ENCODE peak calls at places on chromosomes 1 and 21, in six cellular contexts. One of them, this sample, is unnamed.

GRCh38 chr1:162279099-162279498 is 97.6 kb downstream of the SPATA46 start:
- DNase-seq in sigmoid colon: no peak
- DNase-seq in stomach: no peak
- DNase-seq in ascending aorta: no peak
- DNase-seq in pancreas: no peak
- DNase-seq in left ventricle myocardium inferior: peak; percentile 57
- DNase-seq in this sample: no peak

GRCh38 chr1:227791425-227792090 is 23.9 kb upstream of the PRSS38 start:
- DNase-seq in sigmoid colon: no peak
- DNase-seq in stomach: no peak
- DNase-seq in ascending aorta: no peak
- DNase-seq in pancreas: no peak
- DNase-seq in left ventricle myocardium inferior: no peak
- DNase-seq in this sample: no peak

GRCh38 chr21:38798481-38798882 is 7.2 kb upstream of the ETS2 start:
- DNase-seq in sigmoid colon: no peak
- DNase-seq in stomach: peak; percentile 69
- DNase-seq in ascending aorta: peak; percentile 62
- DNase-seq in pancreas: no peak
- DNase-seq in left ventricle myocardium inferior: no peak
- DNase-seq in this sample: no peak

GRCh38 chr1:212213754-212214153 is 71.5 kb upstream of the PPP2R5A start:
- DNase-seq in sigmoid colon: no peak
- DNase-seq in stomach: no peak
- DNase-seq in ascending aorta: no peak
- DNase-seq in pancreas: no peak
- DNase-seq in left ventricle myocardium inferior: no peak
- DNase-seq in this sample: no peak

GRCh38 chr1:74610961-74611360 is 62.6 kb downstream of the ERICH3 start:
- DNase-seq in sigmoid colon: no peak
- DNase-seq in stomach: no peak
- DNase-seq in ascending aorta: no peak
- DNase-seq in pancreas: no peak
- DNase-seq in left ventricle myocardium inferior: no peak
- DNase-seq in this sample: no peak

GRCh38 chr1:27298632-27299384 is 23.2 kb upstream of the TMEM222 start:
- DNase-seq in sigmoid colon: no peak
- DNase-seq in stomach: no peak
- DNase-seq in ascending aorta: peak; percentile 55
- DNase-seq in pancreas: no peak
- DNase-seq in left ventricle myocardium inferior: no peak
- DNase-seq in this sample: no peak

GRCh38 chr1:71766748-71767147 is 515.6 kb downstream of the NEGR1 start:
- DNase-seq in sigmoid colon: no peak
- DNase-seq in stomach: no peak
- DNase-seq in ascending aorta: no peak
- DNase-seq in pancreas: no peak
- DNase-seq in left ventricle myocardium inferior: no peak
- DNase-seq in this sample: no peak

GRCh38 chr1:84582802-84583587 is 8.8 kb upstream of the CTBS start:
- DNase-seq in sigmoid colon: no peak
- DNase-seq in stomach: no peak
- DNase-seq in ascending aorta: no peak
- DNase-seq in pancreas: no peak
- DNase-seq in left ventricle myocardium inferior: no peak
- DNase-seq in this sample: no peak

GRCh38 chr1:90550616-90551406 is 166.3 kb downstream of the BARHL2 start:
- DNase-seq in sigmoid colon: no peak
- DNase-seq in stomach: no peak
- DNase-seq in ascending aorta: no peak
- DNase-seq in pancreas: no peak
- DNase-seq in left ventricle myocardium inferior: no peak
- DNase-seq in this sample: no peak

GRCh38 chr1:32100359-32100758 is 7.5 kb upstream of the KPNA6 start:
- DNase-seq in sigmoid colon: no peak
- DNase-seq in stomach: no peak
- DNase-seq in ascending aorta: no peak
- DNase-seq in pancreas: no peak
- DNase-seq in left ventricle myocardium inferior: peak; percentile 41
- DNase-seq in this sample: no peak

GRCh38 chr21:27694667-27695066 is 727.8 kb upstream of the ADAMTS5 start:
- DNase-seq in sigmoid colon: no peak
- DNase-seq in stomach: no peak
- DNase-seq in ascending aorta: no peak
- DNase-seq in pancreas: no peak
- DNase-seq in left ventricle myocardium inferior: no peak
- DNase-seq in this sample: no peak

GRCh38 chr21:42530167-42530518 is 16.5 kb downstream of the SLC37A1 start:
- DNase-seq in sigmoid colon: peak; percentile 18
- DNase-seq in stomach: no peak
- DNase-seq in ascending aorta: peak; percentile 7
- DNase-seq in pancreas: no peak
- DNase-seq in left ventricle myocardium inferior: no peak
- DNase-seq in this sample: no peak

GRCh38 chr1:19028110-19028509 is 71.6 kb upstream of the IFFO2 start:
- DNase-seq in sigmoid colon: no peak
- DNase-seq in stomach: no peak
- DNase-seq in ascending aorta: peak; percentile 18
- DNase-seq in pancreas: no peak
- DNase-seq in left ventricle myocardium inferior: no peak
- DNase-seq in this sample: no peak

GRCh38 chr1:184485731-184486723 is 99.2 kb downstream of the C1orf21 start:
- DNase-seq in sigmoid colon: no peak
- DNase-seq in stomach: no peak
- DNase-seq in ascending aorta: no peak
- DNase-seq in pancreas: no peak
- DNase-seq in left ventricle myocardium inferior: no peak
- DNase-seq in this sample: no peak

GRCh38 chr1:222310830-222311229 is 237.1 kb downstream of the HHIPL2 start:
- DNase-seq in sigmoid colon: no peak
- DNase-seq in stomach: no peak
- DNase-seq in ascending aorta: no peak
- DNase-seq in pancreas: no peak
- DNase-seq in left ventricle myocardium inferior: peak; percentile 34
- DNase-seq in this sample: no peak

GRCh38 chr1:150973258-150973825 is 1.3 kb downstream of the CERS2 start:
- DNase-seq in sigmoid colon: no peak
- DNase-seq in stomach: peak; percentile 29
- DNase-seq in ascending aorta: no peak
- DNase-seq in pancreas: peak; percentile 31
- DNase-seq in left ventricle myocardium inferior: peak; percentile 23
- DNase-seq in this sample: peak; percentile 38

GRCh38 chr1:205774277-205775014 is 836 bp downstream of the RAB29 start:
- DNase-seq in sigmoid colon: no peak
- DNase-seq in stomach: no peak
- DNase-seq in ascending aorta: no peak
- DNase-seq in pancreas: no peak
- DNase-seq in left ventricle myocardium inferior: no peak
- DNase-seq in this sample: no peak

GRCh38 chr1:191255354-191256057 is 777.8 kb upstream of the BRINP3 start:
- DNase-seq in sigmoid colon: no peak
- DNase-seq in stomach: no peak
- DNase-seq in ascending aorta: no peak
- DNase-seq in pancreas: no peak
- DNase-seq in left ventricle myocardium inferior: no peak
- DNase-seq in this sample: no peak

GRCh38 chr1:230167419-230167852 is 100.4 kb downstream of the GALNT2 start:
- DNase-seq in sigmoid colon: peak; percentile 60
- DNase-seq in stomach: no peak
- DNase-seq in ascending aorta: peak; percentile 56
- DNase-seq in pancreas: no peak
- DNase-seq in left ventricle myocardium inferior: no peak
- DNase-seq in this sample: no peak

DNA sequence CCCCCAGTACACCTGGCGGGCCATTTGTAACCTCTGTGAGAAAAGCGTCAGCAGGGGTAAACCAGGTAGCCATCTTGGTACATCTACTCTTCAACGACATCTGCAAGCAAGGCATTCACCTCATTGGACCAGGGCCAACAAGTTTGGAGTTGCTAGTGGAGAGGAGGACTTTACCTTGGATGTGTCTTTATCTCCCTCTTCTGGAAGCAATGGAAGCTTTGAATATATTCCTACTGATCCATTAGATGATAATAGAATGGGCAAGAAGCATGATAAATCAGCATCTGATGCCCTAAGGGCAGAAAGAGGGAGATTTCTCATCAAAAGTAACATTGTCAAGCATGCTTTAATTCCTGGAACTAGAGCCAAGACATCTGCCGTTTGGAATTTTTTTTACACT is 2.5 kb downstream of the ZBED6 start:
- DNase-seq in sigmoid colon: peak; percentile 69
- DNase-seq in stomach: no peak
- DNase-seq in ascending aorta: no peak
- DNase-seq in pancreas: peak; percentile 13
- DNase-seq in left ventricle myocardium inferior: no peak
- DNase-seq in this sample: no peak
- TF ChIP-seq CTCF in sigmoid colon: no peak
- TF ChIP-seq CTCF in stomach: no peak
- TF ChIP-seq CTCF in ascending aorta: no peak
- TF ChIP-seq CTCF in pancreas: no peak
- TF ChIP-seq CTCF in left ventricle myocardium inferior: no peak
- TF ChIP-seq CTCF in this sample: no peak

DNA sequence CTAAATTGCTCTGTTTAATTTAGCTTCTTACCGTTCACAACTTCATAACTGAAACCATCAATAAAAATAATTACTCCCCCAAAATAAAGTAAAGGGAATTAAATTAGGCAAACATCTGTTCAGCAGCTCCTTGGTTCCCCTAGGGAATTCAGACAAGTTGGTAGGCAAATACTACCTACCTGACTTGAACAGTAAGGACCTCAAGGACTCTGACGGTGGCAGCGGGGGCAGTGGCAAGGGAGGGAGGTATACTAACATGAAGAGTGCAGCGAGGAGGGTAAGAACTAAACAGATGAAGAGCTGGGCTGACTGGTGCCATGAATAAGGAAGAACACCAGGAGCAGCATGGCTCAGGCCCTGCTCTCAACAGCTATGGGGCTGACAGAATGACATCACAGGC is 33.2 kb downstream of the MTOR start:
- DNase-seq in sigmoid colon: no peak
- DNase-seq in stomach: no peak
- DNase-seq in ascending aorta: no peak
- DNase-seq in pancreas: no peak
- DNase-seq in left ventricle myocardium inferior: no peak
- DNase-seq in this sample: no peak
- H3K36me3 ChIP-seq in sigmoid colon: peaks cover 98% of the 10 kb centered on the region
- H3K36me3 ChIP-seq in stomach: peaks cover 65% of the 10 kb centered on the region
- H3K36me3 ChIP-seq in ascending aorta: peaks cover 69% of the 10 kb centered on the region
- H3K36me3 ChIP-seq in pancreas: peaks cover 56% of the 10 kb centered on the region
- H3K36me3 ChIP-seq in left ventricle myocardium inferior: peaks cover 98% of the 10 kb centered on the region
- H3K36me3 ChIP-seq in this sample: no peaks in the 10 kb centered on the region

GRCh38 chr1:204505674-204506073 is 10.5 kb upstream of the MDM4 start:
- DNase-seq in sigmoid colon: no peak
- DNase-seq in stomach: no peak
- DNase-seq in ascending aorta: no peak
- DNase-seq in pancreas: no peak
- DNase-seq in left ventricle myocardium inferior: no peak
- DNase-seq in this sample: no peak
- H3K4me3 ChIP-seq in sigmoid colon: peak overlapping the region; percentile 41
- H3K4me3 ChIP-seq in stomach: peak overlapping the region; percentile 54
- H3K4me3 ChIP-seq in ascending aorta: peak overlapping the region; percentile 43
- H3K4me3 ChIP-seq in pancreas: peak overlapping the region; percentile 44
- H3K4me3 ChIP-seq in left ventricle myocardium inferior: peak overlapping the region; percentile 71
- H3K4me3 ChIP-seq in this sample: peak overlapping the region; percentile 43

GRCh38 chr1:23178931-23179330 is 10.3 kb upstream of the LUZP1 start:
- DNase-seq in sigmoid colon: no peak
- DNase-seq in stomach: no peak
- DNase-seq in ascending aorta: no peak
- DNase-seq in pancreas: no peak
- DNase-seq in left ventricle myocardium inferior: no peak
- DNase-seq in this sample: no peak

GRCh38 chr1:23174383-23175110 is 5.9 kb upstream of the LUZP1 start:
- DNase-seq in sigmoid colon: no peak
- DNase-seq in stomach: no peak
- DNase-seq in ascending aorta: no peak
- DNase-seq in pancreas: no peak
- DNase-seq in left ventricle myocardium inferior: no peak
- DNase-seq in this sample: no peak

GRCh38 chr1:23177031-23177430 is 8.4 kb upstream of the LUZP1 start:
- DNase-seq in sigmoid colon: no peak
- DNase-seq in stomach: no peak
- DNase-seq in ascending aorta: no peak
- DNase-seq in pancreas: no peak
- DNase-seq in left ventricle myocardium inferior: no peak
- DNase-seq in this sample: no peak

GRCh38 chr1:23178414-23178813 is 9.8 kb upstream of the LUZP1 start:
- DNase-seq in sigmoid colon: no peak
- DNase-seq in stomach: no peak
- DNase-seq in ascending aorta: no peak
- DNase-seq in pancreas: no peak
- DNase-seq in left ventricle myocardium inferior: no peak
- DNase-seq in this sample: no peak

GRCh38 chr1:23177438-23178380 is 9.1 kb upstream of the LUZP1 start:
- DNase-seq in sigmoid colon: peak; percentile 91
- DNase-seq in stomach: peak; percentile 64
- DNase-seq in ascending aorta: peak; percentile 85
- DNase-seq in pancreas: peak; percentile 52
- DNase-seq in left ventricle myocardium inferior: peak; percentile 88
- DNase-seq in this sample: peak; percentile 90
- TF ChIP-seq CTCF in sigmoid colon: no peak
- TF ChIP-seq CTCF in stomach: no peak
- TF ChIP-seq CTCF in ascending aorta: no peak
- TF ChIP-seq CTCF in pancreas: no peak
- TF ChIP-seq CTCF in left ventricle myocardium inferior: peak; percentile 58
- TF ChIP-seq CTCF in this sample: peak; percentile 62

GRCh38 chr21:46546799-46547198 is 58.1 kb downstream of the S100B start:
- DNase-seq in sigmoid colon: peak; percentile 48
- DNase-seq in stomach: peak; percentile 15
- DNase-seq in ascending aorta: no peak
- DNase-seq in pancreas: no peak
- DNase-seq in left ventricle myocardium inferior: no peak
- DNase-seq in this sample: no peak

GRCh38 chr21:46551636-46552241 is 53.1 kb downstream of the S100B start:
- DNase-seq in sigmoid colon: peak; percentile 70
- DNase-seq in stomach: peak; percentile 29
- DNase-seq in ascending aorta: no peak
- DNase-seq in pancreas: no peak
- DNase-seq in left ventricle myocardium inferior: no peak
- DNase-seq in this sample: no peak

GRCh38 chr21:46552274-46552673 is 52.6 kb downstream of the S100B start:
- DNase-seq in sigmoid colon: peak; percentile 43
- DNase-seq in stomach: no peak
- DNase-seq in ascending aorta: no peak
- DNase-seq in pancreas: no peak
- DNase-seq in left ventricle myocardium inferior: no peak
- DNase-seq in this sample: no peak

GRCh38 chr21:46550511-46550941 is 54.4 kb downstream of the S100B start:
- DNase-seq in sigmoid colon: peak; percentile 37
- DNase-seq in stomach: peak; percentile 21
- DNase-seq in ascending aorta: no peak
- DNase-seq in pancreas: no peak
- DNase-seq in left ventricle myocardium inferior: no peak
- DNase-seq in this sample: no peak

DNA sequence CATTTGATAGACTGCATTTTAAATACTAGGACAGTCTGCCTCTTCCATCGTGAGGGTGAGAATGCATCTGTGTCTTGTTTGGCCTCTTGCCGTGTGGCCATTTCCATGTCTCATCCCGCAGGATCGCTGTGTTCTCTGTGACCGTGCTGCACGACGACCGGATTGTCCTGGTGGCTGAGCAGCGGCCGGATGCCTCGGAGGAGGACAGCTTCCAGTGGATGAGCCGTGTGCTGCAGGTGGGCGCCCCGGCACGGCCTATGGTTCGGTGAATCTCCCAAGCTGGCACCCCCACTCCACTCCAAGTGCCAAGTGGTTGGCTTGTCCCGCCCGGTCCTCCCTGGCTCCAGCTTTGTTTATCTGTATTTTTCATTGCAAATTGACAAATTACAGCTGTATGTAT is 55.2 kb downstream of the S100B start:
- DNase-seq in sigmoid colon: peak; percentile 41
- DNase-seq in stomach: peak; percentile 23
- DNase-seq in ascending aorta: no peak
- DNase-seq in pancreas: no peak
- DNase-seq in left ventricle myocardium inferior: no peak
- DNase-seq in this sample: no peak
- H3K36me3 ChIP-seq in sigmoid colon: peaks cover 86% of the 10 kb centered on the region
- H3K36me3 ChIP-seq in stomach: peaks cover 38% of the 10 kb centered on the region
- H3K36me3 ChIP-seq in ascending aorta: peaks cover 91% of the 10 kb centered on the region
- H3K36me3 ChIP-seq in pancreas: peaks cover 13% of the 10 kb centered on the region
- H3K36me3 ChIP-seq in left ventricle myocardium inferior: peaks cover 91% of the 10 kb centered on the region
- H3K36me3 ChIP-seq in this sample: no peaks in the 10 kb centered on the region